ENCODE peak calls at places on chromosome 12, in four cellular contexts. H is HFF-Myc, F is sigmoid colon, Q is Panc1. C is an unnamed sample.

GRCh38 chr12:15706010-15706676 is 83.0 kb downstream of the EPS8 start:
- DNase-seq in H (no peak), F (no peak), Q (no peak), C (no peak)

GRCh38 chr12:131087302-131087818 is 133.7 kb downstream of the ADGRD1 start:
- DNase-seq in H (no peak), F (peak; percentile 53), Q (no peak), C (no peak)

GRCh38 chr12:86513206-86513605 is 257.0 kb upstream of the MGAT4C start:
- DNase-seq in H (no peak), F (no peak), Q (no peak), C (no peak)

GRCh38 chr12:607541-608001 is 55.7 kb downstream of the NINJ2 start:
- DNase-seq in H (no peak), F (no peak), Q (no peak), C (no peak)

GRCh38 chr12:13857750-13858149 is 123.7 kb downstream of the GRIN2B start:
- DNase-seq in H (no peak), F (no peak), Q (no peak), C (no peak)

GRCh38 chr12:4858385-4858784 is 51.3 kb upstream of the KCNA1 start:
- DNase-seq in H (no peak), F (no peak), Q (no peak), C (no peak)

GRCh38 chr12:26014085-26014484 is 55.6 kb downstream of the RASSF8 start:
- DNase-seq in H (no peak), F (no peak), Q (no peak), C (no peak)

GRCh38 chr12:2341871-2342270 is 289.1 kb downstream of the CACNA1C start:
- DNase-seq in H (peak; percentile 44), F (no peak), Q (no peak), C (no peak)

GRCh38 chr12:6765048-6765633 is 1.0 kb upstream of the PTMS start:
- DNase-seq in H (no peak), F (no peak), Q (no peak), C (no peak)

GRCh38 chr12:88291498-88292131 is 149.5 kb downstream of the TMTC3 start:
- DNase-seq in H (no peak), F (no peak), Q (no peak), C (no peak)

GRCh38 chr12:65695077-65695865 is 129.0 kb upstream of the HMGA2 start:
- DNase-seq in H (peak; percentile 72), F (no peak), Q (peak; percentile 88), C (no peak)

GRCh38 chr12:72093930-72094329 is 155.3 kb downstream of the TPH2 start:
- DNase-seq in H (no peak), F (no peak), Q (no peak), C (no peak)

GRCh38 chr12:86712425-86712843 is 456.2 kb upstream of the MGAT4C start:
- DNase-seq in H (peak; percentile 94), F (no peak), Q (peak; percentile 92), C (no peak)

GRCh38 chr12:30013051-30013450 is 229.3 kb upstream of the TMTC1 start:
- DNase-seq in H (no peak), F (no peak), Q (no peak), C (no peak)

GRCh38 chr12:11757095-11757494 is 107.6 kb downstream of the ETV6 start:
- DNase-seq in H (no peak), F (peak; percentile 77), Q (no peak), C (no peak)

GRCh38 chr12:87317302-87317701 is 711.9 kb downstream of the C12orf50 start:
- DNase-seq in H (no peak), F (no peak), Q (no peak), C (no peak)

GRCh38 chr12:113981876-113982275 is 15.8 kb upstream of the RBM19 start:
- DNase-seq in H (no peak), F (no peak), Q (no peak), C (no peak)

GRCh38 chr12:3550839-3551238 is 59.8 kb downstream of the PRMT8 start:
- DNase-seq in H (no peak), F (no peak), Q (no peak), C (no peak)

GRCh38 chr12:47205532-47206449 is 126.0 kb upstream of the AMIGO2 start:
- DNase-seq in H (no peak), F (no peak), Q (no peak), C (no peak)

GRCh38 chr12:124613151-124613585 is 45.8 kb upstream of the NCOR2 start:
- DNase-seq in H (no peak), F (no peak), Q (no peak), C (no peak)

GRCh38 chr12:27245039-27245438 is 953 bp downstream of the STK38L start:
- DNase-seq in H (no peak), F (no peak), Q (peak; percentile 8), C (no peak)

GRCh38 chr12:79373896-79374499 is 316.8 kb downstream of the PAWR start:
- DNase-seq in H (no peak), F (no peak), Q (no peak), C (peak; percentile 17)

GRCh38 chr12:1533602-1534304 is 60.6 kb downstream of the FBXL14 start:
- DNase-seq in H (no peak), F (no peak), Q (no peak), C (peak; percentile 69)

GRCh38 chr12:27095346-27095745 is 13.0 kb upstream of the C12orf71 start:
- DNase-seq in H (no peak), F (no peak), Q (no peak), C (no peak)

GRCh38 chr12:34296143-34297041 is 274.1 kb downstream of the ALG10 start:
- DNase-seq in H (no peak), F (peak; percentile 54), Q (no peak), C (no peak)

GRCh38 chr12:98440165-98440581 is 75.2 kb upstream of the TMPO start:
- DNase-seq in H (peak; percentile 56), F (peak; percentile 85), Q (no peak), C (no peak)

GRCh38 chr12:66929121-66929520 is 250.2 kb upstream of the GRIP1 start:
- DNase-seq in H (no peak), F (no peak), Q (no peak), C (no peak)

GRCh38 chr12:16346931-16347330 is 514 bp upstream of the MGST1 start:
- DNase-seq in H (no peak), F (no peak), Q (no peak), C (no peak)

GRCh38 chr12:60148109-60148508 is 552.3 kb downstream of the SLC16A7 start:
- DNase-seq in H (peak; percentile 76), F (no peak), Q (no peak), C (no peak)

GRCh38 chr12:10739157-10740118 is 16.3 kb upstream of the YBX3 start:
- DNase-seq in H (no peak), F (no peak), Q (no peak), C (no peak)

GRCh38 chr12:25598956-25599355 is 45.9 kb upstream of the LMNTD1 start:
- DNase-seq in H (no peak), F (no peak), Q (no peak), C (no peak)

GRCh38 chr12:104669851-104670337 is 213.1 kb downstream of the CHST11 start:
- DNase-seq in H (no peak), F (peak; percentile 88), Q (no peak), C (peak; percentile 68)

GRCh38 chr12:130127909-130128763 is 34.1 kb upstream of the FZD10 start:
- DNase-seq in H (no peak), F (peak; percentile 74), Q (no peak), C (no peak)

GRCh38 chr12:56377989-56378316 is 15.3 kb upstream of the APOF start:
- DNase-seq in H (no peak), F (no peak), Q (no peak), C (no peak)

GRCh38 chr12:48489012-48489411 is 6.7 kb downstream of the C12orf54 start:
- DNase-seq in H (no peak), F (no peak), Q (no peak), C (peak; percentile 52)

GRCh38 chr12:65306229-65306602 is 27.7 kb downstream of the MSRB3 start:
- DNase-seq in H (no peak), F (no peak), Q (no peak), C (no peak)

GRCh38 chr12:6423267-6424007 is 21.3 kb upstream of the CD27 start:
- DNase-seq in H (peak; percentile 85), F (peak; percentile 96), Q (peak; percentile 56), C (peak; percentile 85)

GRCh38 chr12:122028165-122028591 is 6.5 kb downstream of the BCL7A start:
- DNase-seq in H (no peak), F (no peak), Q (no peak), C (no peak)

GRCh38 chr12:30301291-30301690 is 394.4 kb downstream of the IPO8 start:
- DNase-seq in H (no peak), F (no peak), Q (no peak), C (no peak)

GRCh38 chr12:103144278-103144677 is 186.8 kb downstream of the ASCL1 start:
- DNase-seq in H (no peak), F (no peak), Q (no peak), C (peak; percentile 8)

GRCh38 chr12:103140217-103140616 is 182.7 kb downstream of the ASCL1 start:
- DNase-seq in H (no peak), F (no peak), Q (no peak), C (no peak)

DNA sequence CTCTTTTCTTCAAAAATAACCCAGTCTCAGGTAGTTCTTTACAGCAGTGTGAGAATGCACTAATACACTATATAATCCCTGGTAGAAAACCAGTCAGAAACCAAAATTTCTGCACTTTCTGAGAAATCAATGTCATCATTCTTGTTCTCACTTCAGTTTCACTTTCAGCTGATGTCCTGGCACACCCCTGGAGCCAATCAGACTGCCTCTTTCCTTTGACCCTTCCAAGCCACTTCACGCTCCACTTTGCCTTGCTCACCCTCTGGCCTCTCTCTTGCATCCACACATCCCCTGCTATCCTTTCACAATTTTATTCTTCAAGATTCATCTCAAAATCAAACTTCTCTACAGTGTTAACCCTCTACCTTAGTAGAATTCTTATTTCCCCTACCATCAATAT is 181.1 kb downstream of the ASCL1 start:
- DNase-seq in H (no peak), F (no peak), Q (no peak), C (no peak)
- TF ChIP-seq CTCF in H (no peak), F (no peak), Q (no peak), C (no peak)

GRCh38 chr12:126784328-126784921 is 1482.5 kb upstream of the TMEM132C start:
- DNase-seq in H (no peak), F (no peak), Q (no peak), C (no peak)
- TF ChIP-seq CTCF in H (peak; percentile 25), F (no peak), Q (peak; percentile 70), C (peak; percentile 28)

GRCh38 chr12:120563495-120563894 is 17.7 kb downstream of the POP5 start:
- DNase-seq in H (no peak), F (peak; percentile 56), Q (no peak), C (no peak)
- TF ChIP-seq CTCF in H (no peak), F (no peak), Q (no peak), C (no peak)

GRCh38 chr12:116009805-116010204 is 267.7 kb downstream of the MED13L start:
- DNase-seq in H (no peak), F (no peak), Q (no peak), C (no peak)
- TF ChIP-seq CTCF in H (peak; percentile 43), F (no peak), Q (peak; percentile 58), C (no peak)

GRCh38 chr12:101792046-101792931 is 38.5 kb downstream of the GNPTAB start:
- DNase-seq in H (no peak), F (no peak), Q (no peak), C (no peak)
- TF ChIP-seq CTCF in H (peak; percentile 24), F (peak; percentile 8), Q (peak; percentile 47), C (peak; percentile 31)

C was measured in GM10248.